ENCODE peak calls at places on chromosomes 6 and 20, in nine cellular contexts. Q, O, H, D, J, I, M, Y and W are unnamed samples.

GRCh38 chr6:156791261-156791850 is 14.2 kb downstream of the ARID1B start:
- DNase-seq in D (peak; percentile 52), Y (peak; percentile 13), O (peak; percentile 87), H (peak; percentile 99), I (no peak), M (no peak), Q (peak; percentile 44), J (no peak), W (peak; percentile 15)

GRCh38 chr20:9035129-9035528 is 33.8 kb upstream of the PLCB4 start:
- DNase-seq in O (peak; percentile 81), D (peak; percentile 85), J (peak; percentile 72), Y (no peak), M (no peak), Q (peak; percentile 94), H (no peak), I (peak; percentile 74), W (no peak)

GRCh38 chr6:134529921-134530320 is 212.0 kb upstream of the SGK1 start:
- DNase-seq in Y (no peak), Q (peak; percentile 55), H (no peak), J (no peak), I (no peak), M (peak; percentile 28), O (no peak), D (no peak), W (no peak)

GRCh38 chr6:45772886-45773285 is 242.8 kb downstream of the CLIC5 start:
- DNase-seq in J (no peak), M (no peak), O (no peak), I (no peak), H (no peak), Y (peak; percentile 15), D (no peak), Q (no peak), W (no peak)

GRCh38 chr6:152184573-152185157 is 377.2 kb downstream of the ESR1 start:
- DNase-seq in I (no peak), M (no peak), J (no peak), H (no peak), Y (no peak), O (no peak), Q (peak; percentile 10), D (no peak), W (no peak)

GRCh38 chr20:13353261-13353945 is 132.3 kb downstream of the ISM1 start:
- DNase-seq in H (no peak), Y (no peak), I (peak; percentile 19), M (no peak), Q (no peak), D (peak; percentile 93), O (no peak), J (no peak), W (no peak)

GRCh38 chr20:19981091-19981490 is 36.1 kb upstream of the NAA20 start:
- DNase-seq in Q (peak; percentile 26), O (peak; percentile 38), J (no peak), H (no peak), I (no peak), Y (no peak), M (no peak), D (peak; percentile 24), W (no peak)

GRCh38 chr6:117536317-117536716 is 53.8 kb downstream of the DCBLD1 start:
- DNase-seq in I (no peak), J (no peak), Y (no peak), O (peak; percentile 33), Q (peak; percentile 34), M (no peak), H (no peak), D (no peak), W (no peak)

GRCh38 chr6:154537942-154538341 is 27.5 kb upstream of the CNKSR3 start:
- DNase-seq in Q (no peak), J (no peak), D (no peak), H (no peak), M (no peak), I (no peak), Y (no peak), O (no peak), W (no peak)

GRCh38 chr6:101545171-101545570 is 151.7 kb downstream of the GRIK2 start:
- DNase-seq in Q (peak; percentile 31), H (no peak), J (no peak), O (peak; percentile 5), D (no peak), Y (no peak), M (no peak), I (no peak), W (no peak)

GRCh38 chr6:83411731-83412130 is 19.1 kb downstream of the ME1 start:
- DNase-seq in H (no peak), Y (no peak), D (no peak), J (no peak), O (no peak), M (no peak), Q (no peak), I (no peak), W (no peak)